ENCODE peak calls at places on chromosomes 7 and 10, in six cellular contexts. N is activated CD4-positive, alpha-beta T cell treated with anti-CD3 and anti-CD28 coated beads, Interleukin-2, amount 50 U/mL, for 1 hour; U is HT1080; R is ascending aorta; Z is cardiac fibroblast; L is RWPE1. B is an unnamed sample.

GRCh38 chr7:107125475-107125874 is 43.3 kb upstream of the HBP1 start:
- DNase-seq in N (no peak), U (no peak), R (no peak), Z (no peak), L (no peak), B (no peak)

GRCh38 chr7:135856356-135857144 is 107.9 kb upstream of the FAM180A start:
- DNase-seq in N (no peak), U (peak), R (no peak), Z (peak), L (peak), B (no peak)

GRCh38 chr7:159141159-159141558 is 3.5 kb downstream of the VIPR2 start:
- DNase-seq in N (no peak), U (no peak), R (no peak), Z (no peak), L (no peak), B (no peak)

GRCh38 chr7:74105992-74106391 is 22.4 kb downstream of the LIMK1 start:
- DNase-seq in N (no peak), U (no peak), R (no peak), Z (no peak), L (no peak), B (no peak)

GRCh38 chr7:37208528-37208927 is 240.1 kb downstream of the ELMO1 start:
- DNase-seq in N (peak), U (peak), R (no peak), Z (peak), L (peak), B (no peak)

GRCh38 chr10:60375293-60376004 is 14.2 kb downstream of the ANK3 start:
- DNase-seq in N (no peak), U (no peak), R (no peak), Z (no peak), L (no peak), B (no peak)

GRCh38 chr10:84329094-84329611 is 764 bp downstream of the CCSER2 start:
- DNase-seq in N (peak), U (peak), R (no peak), Z (peak), L (no peak), B (no peak)

GRCh38 chr10:110321869-110322620 is 17.3 kb upstream of the SMNDC1 start:
- DNase-seq in N (no peak), U (no peak), R (no peak), Z (no peak), L (no peak), B (no peak)

GRCh38 chr10:129193148-129193547 is 273.9 kb upstream of the MGMT start:
- DNase-seq in N (no peak), U (peak), R (no peak), Z (no peak), L (no peak), B (no peak)

GRCh38 chr7:155104913-155105312 is 34.8 kb downstream of the HTR5A start:
- DNase-seq in N (no peak), U (no peak), R (no peak), Z (no peak), L (no peak), B (no peak)

GRCh38 chr10:18271481-18271880 is 131.3 kb downstream of the CACNB2 start:
- DNase-seq in N (no peak), U (no peak), R (no peak), Z (no peak), L (no peak), B (no peak)

GRCh38 chr7:136489808-136490207 is 378.6 kb upstream of the CHRM2 start:
- DNase-seq in N (no peak), U (no peak), R (no peak), Z (no peak), L (no peak), B (no peak)

B was measured in SIG-M5.